ENCODE peak calls at places on chromosomes 11 and 22, in six cellular contexts. Q, J, C, T, I and E are unnamed samples.

GRCh38 chr22:47474464-47474863 is 712.0 kb downstream of the TBC1D22A start:
- DNase-seq in Q (no peak), J (no peak), C (no peak), T (no peak), I (no peak), E (no peak)

GRCh38 chr11:68146010-68146540 is 24.9 kb upstream of the CHKA start:
- DNase-seq in Q (no peak), J (peak; percentile 94), C (no peak), T (no peak), I (peak; percentile 77), E (no peak)

GRCh38 chr11:933002-933820 is 7.5 kb downstream of the AP2A2 start:
- DNase-seq in Q (no peak), J (no peak), C (no peak), T (no peak), I (no peak), E (no peak)

GRCh38 chr22:48313156-48313555 is 1514.5 kb downstream of the BRD1 start:
- DNase-seq in Q (no peak), J (no peak), C (no peak), T (no peak), I (no peak), E (no peak)

GRCh38 chr11:72758690-72759389 is 6.6 kb upstream of the ARAP1 start:
- DNase-seq in Q (no peak), J (no peak), C (peak; percentile 96), T (no peak), I (no peak), E (no peak)

GRCh38 chr11:72394456-72394855 is 39.9 kb downstream of the CLPB start:
- DNase-seq in Q (no peak), J (no peak), C (no peak), T (no peak), I (no peak), E (no peak)

GRCh38 chr11:69010964-69011623 is 2.0 kb downstream of the MRGPRF start:
- DNase-seq in Q (peak; percentile 5), J (peak; percentile 31), C (peak; percentile 77), T (peak; percentile 35), I (no peak), E (peak; percentile 58)

GRCh38 chr11:89175796-89176195 is 1.9 kb upstream of the TYR start:
- DNase-seq in Q (no peak), J (no peak), C (no peak), T (no peak), I (no peak), E (no peak)

GRCh38 chr11:11966826-11967668 is 41.4 kb downstream of the DKK3 start:
- DNase-seq in Q (peak; percentile 46), J (peak; percentile 64), C (peak; percentile 37), T (no peak), I (peak; percentile 73), E (peak; percentile 81)

GRCh38 chr22:43222281-43222680 is 35.3 kb upstream of the TTLL12 start:
- DNase-seq in Q (no peak), J (no peak), C (no peak), T (no peak), I (no peak), E (no peak)

GRCh38 chr11:60756307-60757032 is at the start of gene MS4A15:
- DNase-seq in Q (no peak), J (peak; percentile 53), C (no peak), T (no peak), I (peak; percentile 83), E (no peak)

GRCh38 chr11:36376888-36377758 is 81.0 kb downstream of the PRR5L start:
- DNase-seq in Q (peak; percentile 21), J (peak; percentile 56), C (peak; percentile 28), T (no peak), I (no peak), E (peak; percentile 58)

GRCh38 chr11:35463211-35463810 is 44.0 kb upstream of the SLC1A2 start:
- DNase-seq in Q (no peak), J (no peak), C (no peak), T (no peak), I (no peak), E (no peak)

GRCh38 chr11:112364962-112365481 is 104.4 kb upstream of the PLET1 start:
- DNase-seq in Q (no peak), J (peak; percentile 51), C (peak; percentile 99), T (no peak), I (peak; percentile 96), E (no peak)

GRCh38 chr22:36546092-36546804 is 17.3 kb upstream of the EIF3D start:
- DNase-seq in Q (no peak), J (peak; percentile 78), C (peak; percentile 62), T (peak; percentile 56), I (peak; percentile 67), E (peak; percentile 41)

GRCh38 chr22:36549033-36549432 is 20.1 kb upstream of the EIF3D start:
- DNase-seq in Q (no peak), J (no peak), C (no peak), T (no peak), I (no peak), E (no peak)

GRCh38 chr22:36544107-36544620 is 15.2 kb upstream of the EIF3D start:
- DNase-seq in Q (no peak), J (no peak), C (peak; percentile 74), T (no peak), I (peak; percentile 22), E (no peak)

GRCh38 chr22:36548606-36549005 is 19.6 kb upstream of the EIF3D start:
- DNase-seq in Q (no peak), J (no peak), C (no peak), T (no peak), I (no peak), E (no peak)

DNA sequence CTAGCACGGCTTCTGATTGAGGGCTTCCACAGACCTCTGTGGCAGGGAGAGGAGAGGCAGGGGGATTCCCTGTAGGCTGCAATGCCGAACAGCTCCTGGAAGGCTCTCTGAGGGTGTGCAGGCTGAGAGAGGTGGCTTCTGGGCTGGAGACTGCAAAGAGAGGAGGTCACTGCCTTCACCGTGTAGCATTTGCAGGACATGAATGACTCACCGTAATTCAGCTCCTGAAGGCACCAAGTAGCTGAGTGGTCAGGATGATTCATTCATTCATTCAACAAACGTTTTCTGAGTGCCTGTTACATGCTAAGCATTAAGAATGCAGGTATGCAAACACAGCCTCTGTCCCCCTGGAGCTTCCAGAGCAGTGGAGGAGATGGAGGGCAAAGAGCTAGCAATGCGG is 18.0 kb upstream of the EIF3D start:
- DNase-seq in Q (no peak), J (peak; percentile 76), C (peak; percentile 92), T (no peak), I (peak; percentile 93), E (no peak)
- TF ChIP-seq CTCF in Q (no peak), J (no peak), C (no peak), T (no peak), I (no peak), E (no peak)

DNA sequence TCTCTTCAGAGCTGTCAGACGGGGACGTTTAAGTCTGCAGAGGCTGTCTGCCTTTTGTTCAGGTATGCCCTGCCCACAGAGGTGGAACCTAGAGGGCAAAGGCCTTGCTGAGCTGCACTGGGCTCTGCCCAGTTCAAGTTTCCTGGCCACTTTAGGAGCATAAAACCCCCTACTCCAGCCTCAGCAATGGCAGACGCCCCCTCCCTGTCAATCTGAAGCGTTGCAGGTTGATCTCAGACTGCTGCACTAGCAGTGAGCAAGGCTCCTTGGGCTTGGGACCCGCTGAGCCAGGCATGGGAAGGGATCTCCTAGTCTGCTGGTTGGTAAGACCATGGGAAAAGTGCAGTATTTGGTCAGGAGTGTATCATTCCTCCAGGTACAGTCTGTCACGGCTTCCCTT is 66.6 kb upstream of the TP53I11 start:
- DNase-seq in Q (no peak), J (no peak), C (no peak), T (no peak), I (no peak), E (no peak)
- TF ChIP-seq CTCF in Q (no peak), J (no peak), C (no peak), T (no peak), I (peak; percentile 36), E (no peak)

GRCh38 chr11:7924526-7924925 is 6.5 kb downstream of the OR10A6 start:
- DNase-seq in Q (no peak), J (no peak), C (peak; percentile 70), T (no peak), I (no peak), E (no peak)

GRCh38 chr11:7931168-7931567 is at the start of gene OR10A6:
- DNase-seq in Q (no peak), J (no peak), C (no peak), T (no peak), I (no peak), E (no peak)

GRCh38 chr11:7927635-7928034 is 3.4 kb downstream of the OR10A6 start:
- DNase-seq in Q (no peak), J (no peak), C (peak; percentile 66), T (no peak), I (peak; percentile 33), E (no peak)
- TF ChIP-seq CTCF in Q (no peak), J (no peak), C (no peak), T (no peak), I (no peak), E (no peak)

DNA sequence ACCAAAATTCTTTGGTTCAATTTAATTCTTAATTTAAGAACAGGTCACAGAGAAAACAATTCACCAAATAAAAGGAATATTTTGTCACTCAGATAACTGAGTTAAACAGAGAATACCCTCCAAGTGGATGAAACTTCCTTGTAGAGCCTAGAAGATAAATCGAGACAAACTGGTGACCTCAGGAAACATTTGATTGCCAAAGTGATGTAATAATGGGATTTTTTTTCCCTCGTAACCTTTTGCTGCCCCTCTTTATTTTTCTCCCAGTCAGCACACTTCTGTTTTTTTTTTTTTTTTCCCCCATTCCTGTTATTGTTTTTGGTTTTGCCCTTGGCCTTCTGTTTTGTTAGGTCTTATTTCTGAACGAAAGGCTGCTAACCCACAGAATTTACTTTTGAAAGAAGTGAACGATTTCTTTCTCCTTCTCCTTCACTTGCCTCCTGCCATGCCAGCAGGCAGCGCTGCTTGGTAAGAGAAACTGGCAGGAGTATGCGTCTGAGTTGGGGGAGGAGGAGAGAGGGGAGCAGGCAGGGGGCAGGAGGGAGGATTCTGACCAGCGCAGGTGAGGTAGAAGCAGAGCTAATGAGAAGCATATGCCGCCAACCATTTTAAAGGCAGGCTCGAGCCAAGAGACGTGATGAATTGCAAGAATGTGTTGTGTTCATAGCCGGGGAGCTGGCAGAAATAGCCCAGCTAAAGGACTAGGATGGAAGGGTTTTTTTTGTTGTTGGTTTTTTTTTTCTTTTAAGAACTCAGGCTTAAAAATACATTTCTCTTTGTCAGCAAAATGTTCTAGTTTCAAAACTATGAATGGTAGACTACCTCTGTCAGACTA is 121.9 kb upstream of the MTMR2 start:
- DNase-seq in Q (no peak), J (no peak), C (peak; percentile 63), T (no peak), I (no peak), E (no peak)
- TF ChIP-seq CTCF in Q (no peak), J (no peak), C (peak; percentile 37), T (no peak), I (no peak), E (peak; percentile 44)

GRCh38 chr11:121270286-121270685 is 22.3 kb upstream of the SC5D start:
- DNase-seq in Q (no peak), J (no peak), C (no peak), T (no peak), I (no peak), E (no peak)

GRCh38 chr11:121265586-121265985 is 27.0 kb upstream of the SC5D start:
- DNase-seq in Q (no peak), J (no peak), C (no peak), T (no peak), I (no peak), E (no peak)
- TF ChIP-seq CTCF in Q (no peak), J (no peak), C (no peak), T (no peak), I (no peak), E (no peak)